ENCODE peak calls at places on chromosome X, in seven cellular contexts. One of them, this sample, is unnamed. For H3K36me3, the result is how much of the 10 kb centered on the place peaks cover.

GRCh38 chrX:51496501-51497291 is at the start of gene NUDT11:
- DNase-seq in transverse colon: peak
- DNase-seq in tibial artery: peak
- DNase-seq in uterus: peak
- DNase-seq in cardiac muscle cell: peak
- DNase-seq in SK-N-SH: peak
- DNase-seq in OCI-LY7: peak
- DNase-seq in this sample: no peak

GRCh38 chrX:2785538-2785937 is 33.7 kb downstream of the XG start:
- DNase-seq in transverse colon: no peak
- DNase-seq in tibial artery: no peak
- DNase-seq in uterus: no peak
- DNase-seq in cardiac muscle cell: no peak
- DNase-seq in SK-N-SH: no peak
- DNase-seq in OCI-LY7: no peak
- DNase-seq in this sample: no peak

GRCh38 chrX:68872171-68872570 is 43.4 kb downstream of the EFNB1 start:
- DNase-seq in transverse colon: peak
- DNase-seq in tibial artery: no peak
- DNase-seq in uterus: no peak
- DNase-seq in cardiac muscle cell: no peak
- DNase-seq in SK-N-SH: no peak
- DNase-seq in OCI-LY7: no peak
- DNase-seq in this sample: no peak

GRCh38 chrX:30309139-30309571 is at the start of gene NR0B1:
- DNase-seq in transverse colon: no peak
- DNase-seq in tibial artery: no peak
- DNase-seq in uterus: no peak
- DNase-seq in cardiac muscle cell: peak
- DNase-seq in SK-N-SH: no peak
- DNase-seq in OCI-LY7: no peak
- DNase-seq in this sample: no peak

GRCh38 chrX:30513284-30513683 is 64.3 kb downstream of the TASL start:
- DNase-seq in transverse colon: no peak
- DNase-seq in tibial artery: no peak
- DNase-seq in uterus: no peak
- DNase-seq in cardiac muscle cell: peak
- DNase-seq in SK-N-SH: peak
- DNase-seq in OCI-LY7: peak
- DNase-seq in this sample: no peak

GRCh38 chrX:134604701-134605271 is 53.5 kb downstream of the PLAC1 start:
- DNase-seq in transverse colon: no peak
- DNase-seq in tibial artery: no peak
- DNase-seq in uterus: no peak
- DNase-seq in cardiac muscle cell: peak
- DNase-seq in SK-N-SH: no peak
- DNase-seq in OCI-LY7: no peak
- DNase-seq in this sample: no peak

GRCh38 chrX:45743081-45743533 is 542.4 kb upstream of the DIPK2B start:
- DNase-seq in transverse colon: no peak
- DNase-seq in tibial artery: no peak
- DNase-seq in uterus: no peak
- DNase-seq in cardiac muscle cell: no peak
- DNase-seq in SK-N-SH: peak
- DNase-seq in OCI-LY7: no peak
- DNase-seq in this sample: peak

GRCh38 chrX:129647588-129648410 is 7.0 kb downstream of the APLN start:
- DNase-seq in transverse colon: no peak
- DNase-seq in tibial artery: no peak
- DNase-seq in uterus: no peak
- DNase-seq in cardiac muscle cell: no peak
- DNase-seq in SK-N-SH: no peak
- DNase-seq in OCI-LY7: no peak
- DNase-seq in this sample: no peak

GRCh38 chrX:72125331-72126047 is 6.2 kb downstream of the RTL5 start:
- DNase-seq in transverse colon: no peak
- DNase-seq in tibial artery: no peak
- DNase-seq in uterus: no peak
- DNase-seq in cardiac muscle cell: no peak
- DNase-seq in SK-N-SH: no peak
- DNase-seq in OCI-LY7: no peak
- DNase-seq in this sample: no peak

GRCh38 chrX:50768801-50769200 is 45.2 kb downstream of the SHROOM4 start:
- DNase-seq in transverse colon: no peak
- DNase-seq in tibial artery: no peak
- DNase-seq in uterus: no peak
- DNase-seq in cardiac muscle cell: no peak
- DNase-seq in SK-N-SH: no peak
- DNase-seq in OCI-LY7: no peak
- DNase-seq in this sample: no peak

GRCh38 chrX:129115104-129115503 is 408.2 kb downstream of the SMARCA1 start:
- DNase-seq in transverse colon: peak
- DNase-seq in tibial artery: no peak
- DNase-seq in uterus: no peak
- DNase-seq in cardiac muscle cell: peak
- DNase-seq in SK-N-SH: peak
- DNase-seq in OCI-LY7: peak
- DNase-seq in this sample: peak

GRCh38 chrX:19810809-19811208 is 76.6 kb downstream of the SH3KBP1 start:
- DNase-seq in transverse colon: no peak
- DNase-seq in tibial artery: no peak
- DNase-seq in uterus: no peak
- DNase-seq in cardiac muscle cell: no peak
- DNase-seq in SK-N-SH: no peak
- DNase-seq in OCI-LY7: no peak
- DNase-seq in this sample: no peak

GRCh38 chrX:34300871-34301270 is 168.8 kb upstream of the FAM47A start:
- DNase-seq in transverse colon: no peak
- DNase-seq in tibial artery: no peak
- DNase-seq in uterus: peak
- DNase-seq in cardiac muscle cell: peak
- DNase-seq in SK-N-SH: peak
- DNase-seq in OCI-LY7: peak
- DNase-seq in this sample: no peak

GRCh38 chrX:3262906-3263305 is 83.5 kb downstream of the MXRA5 start:
- DNase-seq in transverse colon: no peak
- DNase-seq in tibial artery: no peak
- DNase-seq in uterus: no peak
- DNase-seq in cardiac muscle cell: no peak
- DNase-seq in SK-N-SH: no peak
- DNase-seq in OCI-LY7: no peak
- DNase-seq in this sample: peak

GRCh38 chrX:107718156-107718621 is 57.4 kb downstream of the TSC22D3 start:
- DNase-seq in transverse colon: peak
- DNase-seq in tibial artery: peak
- DNase-seq in uterus: peak
- DNase-seq in cardiac muscle cell: peak
- DNase-seq in SK-N-SH: peak
- DNase-seq in OCI-LY7: peak
- DNase-seq in this sample: peak

GRCh38 chrX:8711401-8711800 is 20.5 kb downstream of the ANOS1 start:
- DNase-seq in transverse colon: no peak
- DNase-seq in tibial artery: no peak
- DNase-seq in uterus: no peak
- DNase-seq in cardiac muscle cell: peak
- DNase-seq in SK-N-SH: no peak
- DNase-seq in OCI-LY7: no peak
- DNase-seq in this sample: no peak

GRCh38 chrX:53639257-53639656 is 47.3 kb downstream of the HUWE1 start:
- DNase-seq in transverse colon: no peak
- DNase-seq in tibial artery: no peak
- DNase-seq in uterus: no peak
- DNase-seq in cardiac muscle cell: no peak
- DNase-seq in SK-N-SH: no peak
- DNase-seq in OCI-LY7: no peak
- DNase-seq in this sample: no peak

GRCh38 chrX:53637479-53637878 is 49.0 kb downstream of the HUWE1 start:
- DNase-seq in transverse colon: no peak
- DNase-seq in tibial artery: no peak
- DNase-seq in uterus: no peak
- DNase-seq in cardiac muscle cell: no peak
- DNase-seq in SK-N-SH: no peak
- DNase-seq in OCI-LY7: no peak
- DNase-seq in this sample: no peak

GRCh38 chrX:53642326-53642725 is 44.2 kb downstream of the HUWE1 start:
- DNase-seq in transverse colon: no peak
- DNase-seq in tibial artery: no peak
- DNase-seq in uterus: no peak
- DNase-seq in cardiac muscle cell: no peak
- DNase-seq in SK-N-SH: no peak
- DNase-seq in OCI-LY7: no peak
- DNase-seq in this sample: no peak
- H3K36me3 ChIP-seq in transverse colon: under half
- H3K36me3 ChIP-seq in tibial artery: under half
- H3K36me3 ChIP-seq in uterus: under half
- H3K36me3 ChIP-seq in cardiac muscle cell: under half
- H3K36me3 ChIP-seq in SK-N-SH: half or more
- H3K36me3 ChIP-seq in OCI-LY7: half or more
- H3K36me3 ChIP-seq in this sample: under half

DNA sequence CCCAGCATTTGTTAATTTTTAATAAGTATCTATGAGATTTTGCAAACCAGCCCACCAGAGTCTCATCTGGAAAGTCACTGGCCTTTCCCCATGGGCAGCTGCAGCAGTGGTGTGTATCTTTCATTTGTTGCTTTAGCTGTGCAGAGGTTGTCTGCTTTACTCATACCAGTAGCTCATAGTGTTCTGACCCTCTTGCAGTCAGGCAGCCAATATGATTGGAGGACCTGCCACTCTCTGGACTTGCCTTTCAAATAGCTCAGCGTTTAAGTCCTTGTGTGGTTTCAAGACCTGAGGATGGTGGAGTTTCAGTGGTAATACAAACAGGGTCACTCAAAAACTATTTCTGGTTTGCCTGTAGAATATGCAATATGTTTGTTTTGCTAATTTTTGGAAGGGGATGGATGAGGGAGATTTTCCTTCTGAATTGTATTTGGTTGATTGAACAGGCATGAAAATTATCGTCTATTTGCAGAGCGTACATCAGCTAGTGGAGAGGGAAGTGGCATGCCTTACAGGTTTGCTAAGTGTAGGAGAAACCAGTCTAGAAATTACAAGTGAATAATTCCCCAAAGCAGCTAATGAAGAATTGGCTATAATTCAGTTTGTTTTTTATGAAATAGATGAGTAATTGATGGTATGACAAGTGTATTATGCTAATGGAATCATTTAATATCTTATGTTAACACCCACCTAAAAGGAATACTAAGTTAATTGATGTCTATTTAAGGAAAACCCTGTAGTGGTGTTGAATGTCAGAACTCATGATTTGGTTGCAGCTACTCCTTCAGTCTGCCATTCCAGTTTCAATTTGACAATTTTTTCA is 8.9 kb downstream of the POLA1 start:
- DNase-seq in transverse colon: no peak
- DNase-seq in tibial artery: no peak
- DNase-seq in uterus: no peak
- DNase-seq in cardiac muscle cell: no peak
- DNase-seq in SK-N-SH: no peak
- DNase-seq in OCI-LY7: no peak
- DNase-seq in this sample: no peak
- H3K36me3 ChIP-seq in transverse colon: under half
- H3K36me3 ChIP-seq in tibial artery: under half
- H3K36me3 ChIP-seq in uterus: under half
- H3K36me3 ChIP-seq in cardiac muscle cell: under half
- H3K36me3 ChIP-seq in SK-N-SH: under half
- H3K36me3 ChIP-seq in OCI-LY7: half or more
- H3K36me3 ChIP-seq in this sample: under half

GRCh38 chrX:153590961-153591956 is 7.7 kb downstream of the CCNQ start:
- DNase-seq in transverse colon: peak
- DNase-seq in tibial artery: no peak
- DNase-seq in uterus: no peak
- DNase-seq in cardiac muscle cell: no peak
- DNase-seq in SK-N-SH: no peak
- DNase-seq in OCI-LY7: peak
- DNase-seq in this sample: no peak
- H3K36me3 ChIP-seq in transverse colon: under half
- H3K36me3 ChIP-seq in tibial artery: half or more
- H3K36me3 ChIP-seq in uterus: under half
- H3K36me3 ChIP-seq in cardiac muscle cell: under half
- H3K36me3 ChIP-seq in SK-N-SH: under half
- H3K36me3 ChIP-seq in OCI-LY7: under half
- H3K36me3 ChIP-seq in this sample: under half

GRCh38 chrX:153463556-153463955 is 6.8 kb downstream of the HAUS7 start:
- DNase-seq in transverse colon: no peak
- DNase-seq in tibial artery: no peak
- DNase-seq in uterus: no peak
- DNase-seq in cardiac muscle cell: no peak
- DNase-seq in SK-N-SH: no peak
- DNase-seq in OCI-LY7: no peak
- DNase-seq in this sample: no peak
- H3K36me3 ChIP-seq in transverse colon: under half
- H3K36me3 ChIP-seq in tibial artery: under half
- H3K36me3 ChIP-seq in uterus: under half
- H3K36me3 ChIP-seq in cardiac muscle cell: under half
- H3K36me3 ChIP-seq in SK-N-SH: under half
- H3K36me3 ChIP-seq in OCI-LY7: under half
- H3K36me3 ChIP-seq in this sample: under half